ENCODE peak calls at places on chromosomes 7 and 10, in six cellular contexts. Y is gastrocnemius medialis, A is spleen, S is heart left ventricle, K is ovary, T is IMR-90. H is an unnamed sample.

GRCh38 chr10:44316187-44316921 is 68.5 kb downstream of the CXCL12 start:
- DNase-seq in Y (no peak), A (no peak), K (no peak), T (no peak), S (no peak), H (no peak)

GRCh38 chr7:86914468-86915054 is 144.9 kb downstream of the ELAPOR2 start:
- DNase-seq in T (peak), Y (no peak), A (no peak), K (no peak), S (no peak), H (no peak)

GRCh38 chr10:7333995-7334964 is 76.6 kb downstream of the SFMBT2 start:
- DNase-seq in S (peak), Y (no peak), K (no peak), T (peak), A (no peak), H (no peak)

GRCh38 chr10:7260912-7261700 is 149.7 kb downstream of the SFMBT2 start:
- DNase-seq in T (peak), Y (no peak), S (no peak), K (no peak), A (no peak), H (no peak)

GRCh38 chr7:138243430-138243829 is 167.2 kb downstream of the AKR1D1 start:
- DNase-seq in T (no peak), K (no peak), S (no peak), Y (no peak), A (no peak), H (peak)

GRCh38 chr10:10533417-10533816 is 484.3 kb upstream of the CELF2 start:
- DNase-seq in T (peak), Y (no peak), A (no peak), K (no peak), S (no peak), H (no peak)

GRCh38 chr7:1218541-1219165 is 14.0 kb upstream of the UNCX start:
- DNase-seq in T (no peak), Y (no peak), S (no peak), A (no peak), K (no peak), H (no peak)

GRCh38 chr7:157771-158251 is 34.6 kb upstream of the FAM20C start:
- DNase-seq in K (no peak), T (no peak), A (peak), Y (peak), S (peak), H (no peak)

GRCh38 chr7:155845226-155845625 is 33.0 kb upstream of the SHH start:
- DNase-seq in A (peak), K (no peak), Y (no peak), S (no peak), T (no peak), H (no peak)

GRCh38 chr7:25149844-25150243 is 24.8 kb upstream of the CYCS start:
- DNase-seq in T (no peak), K (no peak), Y (no peak), S (no peak), A (no peak), H (peak)

GRCh38 chr10:60594476-60595051 is 183.7 kb upstream of the CDK1 start:
- DNase-seq in S (no peak), K (no peak), T (peak), A (no peak), Y (no peak), H (no peak)

GRCh38 chr10:113663142-113663541 is 699 bp downstream of the NRAP start:
- DNase-seq in K (no peak), Y (peak), S (no peak), A (no peak), T (no peak), H (no peak)

GRCh38 chr10:122988501-122988900 is 8.3 kb downstream of the PSTK start:
- DNase-seq in T (no peak), S (no peak), A (no peak), Y (no peak), K (no peak), H (no peak)

GRCh38 chr7:99975782-99976521 is at the start of gene AZGP1:
- DNase-seq in K (no peak), A (no peak), T (no peak), Y (no peak), S (peak), H (no peak)

GRCh38 chr7:94130716-94131115 is 126.6 kb upstream of the BET1 start:
- DNase-seq in S (no peak), Y (no peak), T (no peak), K (no peak), A (no peak), H (no peak)

GRCh38 chr7:30920584-30921539 is 9.2 kb downstream of the AQP1 start:
- DNase-seq in Y (peak), T (peak), K (peak), A (peak), S (peak), H (peak)

GRCh38 chr10:82796510-82796909 is 921.5 kb downstream of the NRG3 start:
- DNase-seq in A (no peak), S (no peak), K (no peak), T (no peak), Y (no peak), H (no peak)

GRCh38 chr7:123650595-123650994 is 5.1 kb upstream of the LMOD2 start:
- DNase-seq in T (no peak), K (no peak), A (no peak), Y (no peak), S (no peak), H (no peak)

GRCh38 chr7:87110778-87111177 is 41.5 kb upstream of the DMTF1 start:
- DNase-seq in A (no peak), Y (no peak), S (no peak), K (no peak), T (peak), H (peak)

GRCh38 chr10:63935705-63936104 is 414.5 kb downstream of the REEP3 start:
- DNase-seq in Y (no peak), S (no peak), A (no peak), K (no peak), T (no peak), H (no peak)

GRCh38 chr7:18494821-18495408 is 634 bp upstream of the HDAC9 start:
- DNase-seq in T (peak), K (no peak), A (no peak), Y (no peak), S (no peak), H (no peak)

GRCh38 chr7:92352009-92352408 is 95.3 kb upstream of the GATAD1 start:
- DNase-seq in T (no peak), S (no peak), A (no peak), K (no peak), Y (no peak), H (no peak)

GRCh38 chr10:1094112-1095057 is 38.2 kb downstream of the WDR37 start:
- DNase-seq in Y (no peak), S (no peak), A (no peak), K (no peak), T (no peak), H (no peak)

GRCh38 chr7:158926348-158926747 is 70.0 kb downstream of the DYNC2I1 start:
- DNase-seq in Y (no peak), A (no peak), K (no peak), T (no peak), S (no peak), H (no peak)

GRCh38 chr7:53904355-53904754 is 637.8 kb upstream of the VSTM2A start:
- DNase-seq in Y (no peak), T (no peak), K (no peak), S (no peak), A (no peak), H (no peak)

GRCh38 chr10:32687116-32687515 is 241.2 kb downstream of the CCDC7 start:
- DNase-seq in S (no peak), T (peak), K (no peak), Y (no peak), A (no peak), H (no peak)

GRCh38 chr7:22860784-22861482 is 38.3 kb upstream of the TOMM7 start:
- DNase-seq in K (no peak), S (no peak), T (no peak), Y (no peak), A (no peak), H (no peak)

GRCh38 chr7:22858640-22859561 is 36.3 kb upstream of the TOMM7 start:
- DNase-seq in S (no peak), T (peak), Y (peak), A (no peak), K (no peak), H (no peak)

GRCh38 chr7:22858274-22858639 is 35.6 kb upstream of the TOMM7 start:
- DNase-seq in S (no peak), A (no peak), K (no peak), Y (no peak), T (no peak), H (no peak)

GRCh38 chr7:22860337-22860736 is 37.7 kb upstream of the TOMM7 start:
- DNase-seq in S (no peak), Y (no peak), K (no peak), T (no peak), A (no peak), H (no peak)

GRCh38 chr7:22859676-22860290 is 37.1 kb upstream of the TOMM7 start:
- DNase-seq in S (no peak), K (no peak), Y (no peak), A (no peak), T (no peak), H (no peak)
- TF ChIP-seq POLR2A in S (no peak), K (no peak), Y (no peak), A (no peak), T (peak), H (no peak)

GRCh38 chr7:101156866-101157589 is 2.8 kb downstream of the AP1S1 start:
- DNase-seq in T (no peak), S (no peak), A (no peak), K (no peak), Y (no peak), H (no peak)

GRCh38 chr7:101156277-101156676 is 2.0 kb downstream of the AP1S1 start:
- DNase-seq in S (no peak), A (no peak), Y (no peak), T (no peak), K (no peak), H (no peak)

GRCh38 chr7:101154693-101155102 is 422 bp downstream of the AP1S1 start:
- DNase-seq in K (no peak), Y (no peak), T (no peak), A (no peak), S (no peak), H (no peak)

GRCh38 chr7:101153969-101154692 is at the start of gene AP1S1:
- DNase-seq in T (peak), K (peak), Y (peak), S (peak), A (peak), H (peak)

DNA sequence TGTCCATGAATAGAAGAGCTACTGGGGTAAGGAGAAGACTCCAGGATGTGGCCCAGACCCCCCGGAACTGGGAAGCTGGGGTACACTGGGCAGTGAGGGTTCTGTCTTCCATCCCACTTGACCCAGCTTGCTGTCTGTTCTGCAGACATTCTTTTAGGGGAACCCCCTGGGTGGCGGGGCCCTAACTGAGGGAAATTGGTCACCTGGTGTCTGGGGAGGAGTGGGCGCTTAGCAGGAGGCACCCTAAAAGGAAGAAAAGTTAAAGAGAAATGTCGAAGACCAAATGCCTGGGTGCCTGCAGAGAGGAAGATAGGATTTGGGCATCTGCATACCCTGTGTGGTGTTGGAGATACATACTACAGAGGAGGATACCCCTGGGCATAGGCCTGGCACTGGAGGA is 1.0 kb downstream of the AP1S1 start:
- DNase-seq in A (no peak), Y (no peak), K (no peak), T (no peak), S (no peak), H (no peak)
- TF ChIP-seq POLR2A in A (no peak), Y (no peak), K (no peak), T (no peak), S (no peak), H (no peak)

GRCh38 chr10:3068201-3068967 is 1.0 kb downstream of the PFKP start:
- DNase-seq in S (peak), Y (peak), K (peak), A (peak), T (peak), H (peak)
- TF ChIP-seq POLR2A in S (no peak), Y (no peak), K (no peak), A (no peak), T (no peak), H (peak)

GRCh38 chr10:86655173-86655540 is 810 bp downstream of the OPN4 start:
- DNase-seq in T (no peak), S (peak), K (no peak), Y (no peak), A (peak), H (peak)
- TF ChIP-seq POLR2A in T (no peak), S (no peak), K (no peak), Y (no peak), A (no peak), H (no peak)

GRCh38 chr7:106659963-106660861 is 746 bp downstream of the CCDC71L start:
- DNase-seq in T (peak), A (peak), K (peak), S (peak), Y (peak), H (peak)
- TF ChIP-seq POLR2A in T (no peak), A (no peak), K (no peak), S (no peak), Y (no peak), H (no peak)